ENCODE peak calls at places on chromosomes 5 and 9, in four cellular contexts. One of them, this sample, is unnamed.

GRCh38 chr5:167587768-167588167 is 703.7 kb upstream of the WWC1 start:
- DNase-seq in NB4: peak; percentile 2
- DNase-seq in choroid plexus epithelial cell: peak; percentile 59
- DNase-seq in esophagus muscularis mucosa: no peak
- DNase-seq in this sample: no peak

GRCh38 chr5:35244171-35244570 is 13.9 kb upstream of the PRLR start:
- DNase-seq in NB4: no peak
- DNase-seq in choroid plexus epithelial cell: no peak
- DNase-seq in esophagus muscularis mucosa: peak; percentile 31
- DNase-seq in this sample: no peak

GRCh38 chr5:94241288-94241651 is 377.1 kb downstream of the KIAA0825 start:
- DNase-seq in NB4: no peak
- DNase-seq in choroid plexus epithelial cell: peak; percentile 16
- DNase-seq in esophagus muscularis mucosa: no peak
- DNase-seq in this sample: no peak

GRCh38 chr9:38181216-38181615 is 112.2 kb upstream of the SHB start:
- DNase-seq in NB4: no peak
- DNase-seq in choroid plexus epithelial cell: peak; percentile 28
- DNase-seq in esophagus muscularis mucosa: no peak
- DNase-seq in this sample: no peak

GRCh38 chr5:179192891-179193470 is 132.8 kb downstream of the ZNF354C start:
- DNase-seq in NB4: no peak
- DNase-seq in choroid plexus epithelial cell: no peak
- DNase-seq in esophagus muscularis mucosa: no peak
- DNase-seq in this sample: no peak

GRCh38 chr9:114539718-114540410 is 34.6 kb upstream of the WHRN start:
- DNase-seq in NB4: no peak
- DNase-seq in choroid plexus epithelial cell: no peak
- DNase-seq in esophagus muscularis mucosa: no peak
- DNase-seq in this sample: no peak

GRCh38 chr9:132997591-132997990 is 19.1 kb downstream of the GFI1B start:
- DNase-seq in NB4: no peak
- DNase-seq in choroid plexus epithelial cell: peak; percentile 75
- DNase-seq in esophagus muscularis mucosa: no peak
- DNase-seq in this sample: no peak

GRCh38 chr5:110362252-110362651 is 364.2 kb downstream of the TMEM232 start:
- DNase-seq in NB4: no peak
- DNase-seq in choroid plexus epithelial cell: no peak
- DNase-seq in esophagus muscularis mucosa: no peak
- DNase-seq in this sample: no peak

GRCh38 chr9:130902204-130903185 is 5.9 kb upstream of the QRFP start:
- DNase-seq in NB4: no peak
- DNase-seq in choroid plexus epithelial cell: no peak
- DNase-seq in esophagus muscularis mucosa: no peak
- DNase-seq in this sample: no peak

GRCh38 chr9:112544477-112544876 is 57.9 kb downstream of the KIAA1958 start:
- DNase-seq in NB4: no peak
- DNase-seq in choroid plexus epithelial cell: peak; percentile 8
- DNase-seq in esophagus muscularis mucosa: no peak
- DNase-seq in this sample: no peak

GRCh38 chr9:131082774-131083512 is 13.4 kb upstream of the AIF1L start:
- DNase-seq in NB4: no peak
- DNase-seq in choroid plexus epithelial cell: no peak
- DNase-seq in esophagus muscularis mucosa: no peak
- DNase-seq in this sample: no peak

GRCh38 chr9:109793196-109793595 is 13.2 kb downstream of the PALM2AKAP2 start:
- DNase-seq in NB4: no peak
- DNase-seq in choroid plexus epithelial cell: peak; percentile 92
- DNase-seq in esophagus muscularis mucosa: no peak
- DNase-seq in this sample: no peak

GRCh38 chr9:114140850-114141249 is 14.5 kb upstream of the COL27A1 start:
- DNase-seq in NB4: no peak
- DNase-seq in choroid plexus epithelial cell: no peak
- DNase-seq in esophagus muscularis mucosa: no peak
- DNase-seq in this sample: no peak

GRCh38 chr5:59115345-59115744 is 532.5 kb downstream of the RAB3C start:
- DNase-seq in NB4: no peak
- DNase-seq in choroid plexus epithelial cell: peak; percentile 74
- DNase-seq in esophagus muscularis mucosa: no peak
- DNase-seq in this sample: no peak

GRCh38 chr5:14185336-14186131 is 42.4 kb downstream of the TRIO start:
- DNase-seq in NB4: no peak
- DNase-seq in choroid plexus epithelial cell: peak; percentile 78
- DNase-seq in esophagus muscularis mucosa: no peak
- DNase-seq in this sample: no peak

GRCh38 chr5:113150221-113150620 is 173.6 kb downstream of the DCP2 start:
- DNase-seq in NB4: no peak
- DNase-seq in choroid plexus epithelial cell: no peak
- DNase-seq in esophagus muscularis mucosa: no peak
- DNase-seq in this sample: no peak

GRCh38 chr9:86713970-86714369 is 233.3 kb downstream of the GAS1 start:
- DNase-seq in NB4: no peak
- DNase-seq in choroid plexus epithelial cell: no peak
- DNase-seq in esophagus muscularis mucosa: peak; percentile 31
- DNase-seq in this sample: no peak

GRCh38 chr5:69350664-69351063 is 18.1 kb upstream of the CCDC125 start:
- DNase-seq in NB4: no peak
- DNase-seq in choroid plexus epithelial cell: no peak
- DNase-seq in esophagus muscularis mucosa: no peak
- DNase-seq in this sample: no peak

GRCh38 chr5:51382759-51383493 is at the start of gene ISL1:
- DNase-seq in NB4: no peak
- DNase-seq in choroid plexus epithelial cell: peak; percentile 42
- DNase-seq in esophagus muscularis mucosa: no peak
- DNase-seq in this sample: no peak

GRCh38 chr5:51382508-51382758 is 815 bp upstream of the ISL1 start:
- DNase-seq in NB4: no peak
- DNase-seq in choroid plexus epithelial cell: no peak
- DNase-seq in esophagus muscularis mucosa: no peak
- DNase-seq in this sample: no peak

GRCh38 chr5:51378778-51379652 is 4.2 kb upstream of the ISL1 start:
- DNase-seq in NB4: no peak
- DNase-seq in choroid plexus epithelial cell: peak; percentile 16
- DNase-seq in esophagus muscularis mucosa: no peak
- DNase-seq in this sample: no peak

GRCh38 chr5:51381801-51382507 is 1.3 kb upstream of the ISL1 start:
- DNase-seq in NB4: no peak
- DNase-seq in choroid plexus epithelial cell: no peak
- DNase-seq in esophagus muscularis mucosa: no peak
- DNase-seq in this sample: no peak

GRCh38 chr5:51380603-51381207 is 2.5 kb upstream of the ISL1 start:
- DNase-seq in NB4: peak; percentile 33
- DNase-seq in choroid plexus epithelial cell: peak; percentile 37
- DNase-seq in esophagus muscularis mucosa: no peak
- DNase-seq in this sample: no peak
- TF ChIP-seq CTCF in NB4: peak; percentile 71
- TF ChIP-seq CTCF in choroid plexus epithelial cell: peak; percentile 62
- TF ChIP-seq CTCF in esophagus muscularis mucosa: peak; percentile 27
- TF ChIP-seq CTCF in this sample: peak; percentile 58

DNA sequence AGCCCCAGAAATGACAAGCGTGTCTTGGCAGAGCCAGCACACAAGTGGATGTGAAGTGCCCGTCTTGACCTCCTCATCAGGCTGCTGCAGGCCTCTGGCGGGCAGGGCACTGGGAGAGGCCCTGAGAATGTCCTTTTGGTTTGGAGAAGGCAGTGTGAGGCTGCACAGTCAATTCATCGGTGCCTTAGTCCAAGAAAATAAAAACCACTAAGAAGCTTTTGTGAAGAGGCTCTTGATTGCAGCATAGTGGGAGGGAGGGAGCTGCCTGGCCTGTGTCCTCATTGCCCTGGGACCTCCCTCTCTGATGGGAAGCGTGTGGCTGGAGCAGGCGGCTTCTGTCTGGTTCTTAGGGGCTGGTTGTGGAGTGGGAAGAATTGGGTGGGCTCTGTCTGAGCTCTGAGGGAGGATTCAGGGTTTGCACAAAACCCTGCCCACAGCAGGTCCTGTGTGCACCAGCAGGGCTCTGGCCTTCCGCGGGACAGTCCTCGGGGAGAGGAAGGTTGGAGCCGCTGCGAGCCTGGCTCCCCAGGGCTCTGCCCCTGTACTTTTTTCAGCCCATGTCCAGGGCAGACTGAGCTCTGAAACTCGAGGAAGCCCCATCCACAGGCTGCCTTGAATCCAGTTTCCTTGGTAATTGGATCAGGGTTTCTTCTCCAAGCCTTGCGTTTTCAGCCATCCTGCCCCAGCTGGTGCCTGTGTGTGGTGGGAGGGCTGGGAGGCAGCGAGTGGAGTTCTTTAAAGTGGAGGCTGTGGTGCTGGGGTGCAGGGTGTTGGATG is 1.1 kb downstream of the HRCT1 start:
- DNase-seq in NB4: no peak
- DNase-seq in choroid plexus epithelial cell: peak; percentile 85
- DNase-seq in esophagus muscularis mucosa: no peak
- DNase-seq in this sample: no peak
- H3K4me3 ChIP-seq in NB4: no peak overlapping the region
- H3K4me3 ChIP-seq in choroid plexus epithelial cell: no peak overlapping the region
- H3K4me3 ChIP-seq in esophagus muscularis mucosa: peak overlapping the region; percentile 60
- H3K4me3 ChIP-seq in this sample: no peak overlapping the region

DNA sequence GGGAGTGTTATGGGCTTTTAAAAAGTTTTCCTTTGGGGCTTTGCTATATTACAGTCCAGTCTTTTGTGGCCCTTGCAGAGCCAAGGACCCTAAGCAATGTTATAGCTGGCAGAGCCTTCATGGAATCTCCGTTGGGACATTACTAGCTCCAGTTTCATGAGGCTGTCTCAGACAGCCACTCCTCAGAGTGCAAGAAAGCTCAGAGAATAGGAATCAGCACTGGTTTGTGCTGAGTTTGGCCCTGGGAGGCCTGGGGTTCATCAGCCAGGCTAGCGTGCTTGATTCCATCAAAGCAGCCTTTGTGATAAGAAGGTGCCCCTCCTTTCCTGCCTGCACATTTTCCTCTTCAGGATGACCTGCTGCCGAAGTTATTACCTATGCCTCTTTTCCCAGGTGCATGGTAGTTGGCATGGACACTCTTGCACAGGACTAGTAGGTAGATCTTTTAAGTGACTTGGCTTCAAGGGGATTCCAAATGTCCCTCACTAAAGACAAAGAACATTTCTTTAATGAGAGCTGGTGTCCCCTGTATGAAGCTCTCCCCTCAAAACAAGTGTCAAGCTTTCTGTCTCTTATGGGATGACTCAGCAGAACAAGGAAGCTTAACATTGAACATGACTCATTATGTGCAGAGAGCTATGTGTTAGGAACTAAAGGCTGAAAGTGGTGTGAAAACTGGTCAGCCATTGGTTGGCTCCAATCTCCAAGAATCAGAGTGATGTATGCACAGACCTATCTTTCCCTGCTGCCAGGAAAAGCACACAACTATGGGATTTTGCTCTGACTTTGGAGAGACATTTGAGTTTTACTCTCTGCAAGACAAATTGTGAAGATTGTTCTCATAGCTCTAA is 120.3 kb downstream of the PRDM6 start:
- DNase-seq in NB4: peak; percentile 53
- DNase-seq in choroid plexus epithelial cell: peak; percentile 94
- DNase-seq in esophagus muscularis mucosa: no peak
- DNase-seq in this sample: peak; percentile 5
- TF ChIP-seq CTCF in NB4: no peak
- TF ChIP-seq CTCF in choroid plexus epithelial cell: no peak
- TF ChIP-seq CTCF in esophagus muscularis mucosa: no peak
- TF ChIP-seq CTCF in this sample: no peak

GRCh38 chr5:151215546-151215880 is 8.4 kb downstream of the CCDC69 start:
- DNase-seq in NB4: no peak
- DNase-seq in choroid plexus epithelial cell: no peak
- DNase-seq in esophagus muscularis mucosa: no peak
- DNase-seq in this sample: no peak

GRCh38 chr5:151212361-151212899 is 11.5 kb downstream of the CCDC69 start:
- DNase-seq in NB4: no peak
- DNase-seq in choroid plexus epithelial cell: no peak
- DNase-seq in esophagus muscularis mucosa: no peak
- DNase-seq in this sample: no peak

GRCh38 chr5:151216781-151217180 is 7.1 kb downstream of the CCDC69 start:
- DNase-seq in NB4: no peak
- DNase-seq in choroid plexus epithelial cell: no peak
- DNase-seq in esophagus muscularis mucosa: no peak
- DNase-seq in this sample: no peak

GRCh38 chr5:151213803-151214613 is 9.9 kb downstream of the CCDC69 start:
- DNase-seq in NB4: peak; percentile 98
- DNase-seq in choroid plexus epithelial cell: peak; percentile 78
- DNase-seq in esophagus muscularis mucosa: no peak
- DNase-seq in this sample: peak; percentile 92

GRCh38 chr5:151214614-151215545 is 9.0 kb downstream of the CCDC69 start:
- DNase-seq in NB4: peak; percentile 89
- DNase-seq in choroid plexus epithelial cell: no peak
- DNase-seq in esophagus muscularis mucosa: no peak
- DNase-seq in this sample: peak; percentile 95
- H3K4me3 ChIP-seq in NB4: peak overlapping the region; percentile 12
- H3K4me3 ChIP-seq in choroid plexus epithelial cell: no peak overlapping the region
- H3K4me3 ChIP-seq in esophagus muscularis mucosa: no peak overlapping the region
- H3K4me3 ChIP-seq in this sample: peak overlapping the region; percentile 46

DNA sequence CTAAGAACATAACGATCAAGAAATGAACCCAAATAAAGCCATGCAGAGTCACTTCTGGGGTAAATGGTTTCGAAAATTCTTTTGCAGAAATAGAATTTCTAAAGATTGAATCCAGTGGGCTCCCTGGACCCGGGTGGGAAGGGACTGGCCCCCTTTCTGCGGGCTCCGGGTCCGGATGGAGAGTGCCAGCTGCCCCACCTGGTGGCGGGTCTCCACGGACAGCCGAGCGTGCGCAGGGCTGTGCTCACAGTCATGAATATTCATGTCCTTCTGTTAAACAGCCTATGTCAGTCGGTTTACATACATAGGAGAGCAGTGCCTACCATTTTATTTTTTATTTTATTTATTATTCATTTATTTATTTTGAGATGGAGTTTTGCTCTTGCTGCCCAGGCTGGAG is 4.7 kb upstream of the PPP1R26 start:
- DNase-seq in NB4: peak; percentile 25
- DNase-seq in choroid plexus epithelial cell: no peak
- DNase-seq in esophagus muscularis mucosa: no peak
- DNase-seq in this sample: no peak
- TF ChIP-seq CTCF in NB4: peak; percentile 32
- TF ChIP-seq CTCF in choroid plexus epithelial cell: peak; percentile 64
- TF ChIP-seq CTCF in esophagus muscularis mucosa: peak; percentile 21
- TF ChIP-seq CTCF in this sample: peak; percentile 37

GRCh38 chr5:140566665-140567064 is 2.0 kb downstream of the SLC35A4 start:
- DNase-seq in NB4: no peak
- DNase-seq in choroid plexus epithelial cell: no peak
- DNase-seq in esophagus muscularis mucosa: no peak
- DNase-seq in this sample: no peak

GRCh38 chr5:140565780-140566095 is 1.1 kb downstream of the SLC35A4 start:
- DNase-seq in NB4: no peak
- DNase-seq in choroid plexus epithelial cell: no peak
- DNase-seq in esophagus muscularis mucosa: no peak
- DNase-seq in this sample: no peak

GRCh38 chr5:140568664-140569063 is 4.0 kb downstream of the SLC35A4 start:
- DNase-seq in NB4: no peak
- DNase-seq in choroid plexus epithelial cell: no peak
- DNase-seq in esophagus muscularis mucosa: no peak
- DNase-seq in this sample: no peak

GRCh38 chr5:140567871-140568270 is 3.2 kb downstream of the SLC35A4 start:
- DNase-seq in NB4: no peak
- DNase-seq in choroid plexus epithelial cell: no peak
- DNase-seq in esophagus muscularis mucosa: no peak
- DNase-seq in this sample: no peak

GRCh38 chr5:140567136-140567818 is 2.6 kb downstream of the SLC35A4 start:
- DNase-seq in NB4: no peak
- DNase-seq in choroid plexus epithelial cell: no peak
- DNase-seq in esophagus muscularis mucosa: no peak
- DNase-seq in this sample: no peak
- H3K4me3 ChIP-seq in NB4: no peak overlapping the region
- H3K4me3 ChIP-seq in choroid plexus epithelial cell: no peak overlapping the region
- H3K4me3 ChIP-seq in esophagus muscularis mucosa: no peak overlapping the region
- H3K4me3 ChIP-seq in this sample: no peak overlapping the region